ENCODE peak calls at places on chromosomes 7 and 10, in five cellular contexts. G is GDM1; S is stimulated activated CD8-positive, alpha-beta memory T cell treated with anti-CD3 and anti-CD28 coated beads, Interleukin-15, amount 100 ng/mL, for 24 hours; A is stromal cell of bone marrow; F is lower leg skin. K is an unnamed sample.

GRCh38 chr7:85682819-85683218 is 496.0 kb upstream of the SEMA3D start:
- DNase-seq in G (no peak), A (no peak), S (no peak), F (no peak), K (peak)

GRCh38 chr7:135239263-135239662 is 5.6 kb downstream of the STRA8 start:
- DNase-seq in S (no peak), F (peak), G (no peak), A (no peak), K (no peak)

GRCh38 chr10:123136806-123137642 is 1.3 kb downstream of the HMX3 start:
- DNase-seq in F (no peak), S (no peak), G (no peak), A (no peak), K (no peak)

GRCh38 chr10:62015994-62016393 is 114.5 kb downstream of the ARID5B start:
- DNase-seq in A (no peak), S (no peak), F (no peak), G (no peak), K (no peak)

GRCh38 chr7:25116621-25117020 is 8.4 kb downstream of the CYCS start:
- DNase-seq in F (no peak), S (no peak), G (no peak), A (no peak), K (no peak)

GRCh38 chr10:132851451-132851850 is 65.5 kb upstream of the NKX6-2 start:
- DNase-seq in F (peak), G (no peak), A (no peak), S (no peak), K (no peak)

GRCh38 chr10:78362406-78363022 is 328.9 kb downstream of the RPS24 start:
- DNase-seq in A (no peak), G (peak), S (no peak), F (no peak), K (peak)

GRCh38 chr10:118951218-118951617 is 78.3 kb upstream of the NANOS1 start:
- DNase-seq in S (no peak), G (no peak), F (no peak), A (no peak), K (no peak)

GRCh38 chr10:113486531-113486930 is 66.3 kb upstream of the HABP2 start:
- DNase-seq in G (no peak), A (no peak), S (no peak), F (no peak), K (no peak)

GRCh38 chr7:22433710-22434460 is 66.1 kb downstream of the STEAP1B start:
- DNase-seq in G (no peak), A (no peak), S (no peak), F (no peak), K (peak)

GRCh38 chr10:62224606-62225005 is 44.0 kb downstream of the RTKN2 start:
- DNase-seq in F (no peak), G (no peak), S (no peak), A (no peak), K (peak)

GRCh38 chr7:157499121-157499834 is 162.5 kb downstream of the DNAJB6 start:
- DNase-seq in F (peak), S (no peak), A (no peak), G (no peak), K (no peak)

GRCh38 chr7:157708896-157709295 is 372.1 kb downstream of the DNAJB6 start:
- DNase-seq in F (peak), G (no peak), S (no peak), A (no peak), K (no peak)

GRCh38 chr10:26463986-26464385 is 25.8 kb downstream of the APBB1IP start:
- DNase-seq in G (no peak), S (no peak), F (no peak), A (no peak), K (no peak)

GRCh38 chr7:46747222-46747621 is 826.1 kb upstream of the IGFBP3 start:
- DNase-seq in A (no peak), G (no peak), S (no peak), F (no peak), K (peak)

GRCh38 chr10:22630229-22631174 is 83.9 kb downstream of the PIP4K2A start:
- DNase-seq in S (no peak), F (no peak), G (no peak), A (peak), K (peak)

GRCh38 chr10:51113007-51113406 is 38.7 kb downstream of the PRKG1 start:
- DNase-seq in A (no peak), F (no peak), G (no peak), S (no peak), K (no peak)

GRCh38 chr10:114051714-114052113 is 8.0 kb downstream of the ADRB1 start:
- DNase-seq in F (no peak), S (no peak), G (no peak), A (no peak), K (no peak)

GRCh38 chr7:74206589-74207120 is 3.2 kb upstream of the LAT2 start:
- DNase-seq in A (peak), F (peak), S (peak), G (peak), K (peak)

GRCh38 chr10:28915989-28916588 is 238.8 kb downstream of the BAMBI start:
- DNase-seq in G (no peak), A (no peak), F (no peak), S (no peak), K (no peak)

GRCh38 chr10:93541402-93542357 is 24.8 kb upstream of the FFAR4 start:
- DNase-seq in S (no peak), A (no peak), F (no peak), G (no peak), K (peak)

GRCh38 chr7:156820445-156821063 is 72.4 kb downstream of the LMBR1 start:
- DNase-seq in F (no peak), S (no peak), A (no peak), G (no peak), K (no peak)

K was measured in kidney tubule cell.